ENCODE peak calls at places on chromosomes 11 and 22, in seven cellular contexts. C is AG09309; J is activated naive CD4-positive, alpha-beta T cell treated with Interleukin-2 at 50 U/mL for 16 hours; A is Right ventricle myocardium superior; G is bronchial epithelial cell; N is GM23338; F is OCI-LY7. V is an unnamed sample.

GRCh38 chr11:44979536-44980399 is 29.1 kb upstream of the TP53I11 start:
- DNase-seq in C (no peak), J (no peak), A (no peak), G (peak), N (peak), F (no peak), V (no peak)

GRCh38 chr11:128519353-128519752 is 68.0 kb downstream of the ETS1 start:
- DNase-seq in C (no peak), J (no peak), A (no peak), G (no peak), N (no peak), F (peak), V (no peak)

GRCh38 chr11:46564459-46564858 is 29.4 kb downstream of the AMBRA1 start:
- DNase-seq in C (no peak), J (no peak), A (no peak), G (peak), N (no peak), F (no peak), V (no peak)

GRCh38 chr11:32895471-32895870 is 2.9 kb downstream of the QSER1 start:
- DNase-seq in C (no peak), J (no peak), A (no peak), G (no peak), N (no peak), F (no peak), V (no peak)

GRCh38 chr22:49748514-49748913 is 79.2 kb downstream of the BRD1 start:
- DNase-seq in C (no peak), J (no peak), A (no peak), G (no peak), N (no peak), F (no peak), V (no peak)

GRCh38 chr11:5580577-5580976 is at the start of gene OR52B6:
- DNase-seq in C (no peak), J (no peak), A (no peak), G (no peak), N (no peak), F (no peak), V (no peak)

GRCh38 chr11:88779551-88779950 is 286.2 kb downstream of the GRM5 start:
- DNase-seq in C (peak), J (no peak), A (no peak), G (peak), N (no peak), F (no peak), V (no peak)

GRCh38 chr22:37254206-37254866 is 10.3 kb upstream of the RAC2 start:
- DNase-seq in C (no peak), J (no peak), A (no peak), G (peak), N (no peak), F (no peak), V (no peak)

GRCh38 chr11:68312117-68312779 is at the start of gene LRP5:
- DNase-seq in C (no peak), J (no peak), A (no peak), G (no peak), N (peak), F (peak), V (peak)

GRCh38 chr11:66073669-66074068 is 3.6 kb downstream of the PACS1 start:
- DNase-seq in C (no peak), J (no peak), A (no peak), G (no peak), N (no peak), F (no peak), V (no peak)

GRCh38 chr11:108115495-108116140 is 5.7 kb upstream of the ACAT1 start:
- DNase-seq in C (peak), J (no peak), A (peak), G (peak), N (peak), F (peak), V (no peak)

GRCh38 chr22:30044369-30044768 is 35.9 kb upstream of the HORMAD2 start:
- DNase-seq in C (peak), J (no peak), A (no peak), G (peak), N (no peak), F (no peak), V (no peak)

GRCh38 chr11:73393011-73393380 is 16.8 kb downstream of the RELT start:
- DNase-seq in C (no peak), J (no peak), A (peak), G (no peak), N (no peak), F (no peak), V (no peak)

GRCh38 chr22:31099386-31099785 is 8.0 kb downstream of the SELENOM start:
- DNase-seq in C (no peak), J (no peak), A (no peak), G (no peak), N (no peak), F (no peak), V (no peak)

GRCh38 chr11:33620423-33621120 is 80.1 kb downstream of the C11orf91 start:
- DNase-seq in C (no peak), J (no peak), A (no peak), G (peak), N (no peak), F (no peak), V (no peak)

GRCh38 chr22:48649466-48649865 is 1178.2 kb downstream of the BRD1 start:
- DNase-seq in C (no peak), J (no peak), A (peak), G (no peak), N (no peak), F (no peak), V (no peak)

GRCh38 chr22:37267128-37267587 is 15.2 kb upstream of the CYTH4 start:
- DNase-seq in C (no peak), J (peak), A (peak), G (no peak), N (peak), F (peak), V (peak)

GRCh38 chr11:67700141-67700540 is 25.7 kb upstream of the ALDH3B2 start:
- DNase-seq in C (no peak), J (no peak), A (no peak), G (no peak), N (peak), F (no peak), V (no peak)

GRCh38 chr22:40385041-40385782 is 14.8 kb downstream of the SGSM3 start:
- DNase-seq in C (no peak), J (peak), A (no peak), G (peak), N (no peak), F (peak), V (peak)

GRCh38 chr11:112128483-112129121 is 35.3 kb downstream of the IL18 start:
- DNase-seq in C (peak), J (no peak), A (peak), G (peak), N (no peak), F (no peak), V (no peak)

GRCh38 chr11:119696378-119697157 is 32.4 kb downstream of the NECTIN1 start:
- DNase-seq in C (no peak), J (no peak), A (no peak), G (peak), N (peak), F (no peak), V (no peak)

V was measured in MM.1S.